ENCODE peak calls at places on chromosomes 7 and 10, in ten cellular contexts. K is A549, F is neuronal stem cell, O is K562, L is IMR-90, J is colonic mucosa, W is GM23248, R is mesendoderm, P is transverse colon, X is aorta. Y is an unnamed sample.

GRCh38 chr7:84800846-84801245 is 386.0 kb downstream of the SEMA3D start:
- DNase-seq in K (no peak), F (no peak), O (no peak), L (no peak), J (no peak), W (no peak), R (no peak), P (no peak), X (no peak), Y (no peak)

GRCh38 chr10:124732931-124733536 is 11.1 kb downstream of the FAM53B start:
- DNase-seq in K (no peak), F (no peak), O (no peak), L (peak), J (peak), W (no peak), R (no peak), P (peak), X (peak), Y (peak)

GRCh38 chr10:43068781-43069515 is 7.9 kb upstream of the RET start:
- DNase-seq in K (no peak), F (no peak), O (no peak), L (no peak), J (no peak), W (no peak), R (no peak), P (no peak), X (peak), Y (no peak)

GRCh38 chr7:45662540-45663166 is 88.5 kb downstream of the ADCY1 start:
- DNase-seq in K (no peak), F (no peak), O (no peak), L (no peak), J (peak), W (no peak), R (no peak), P (no peak), X (no peak), Y (no peak)

GRCh38 chr10:6035926-6036575 is 26.1 kb downstream of the IL2RA start:
- DNase-seq in K (no peak), F (no peak), O (no peak), L (no peak), J (peak), W (no peak), R (no peak), P (no peak), X (no peak), Y (peak)

GRCh38 chr10:120641695-120642094 is 184.7 kb downstream of the PLPP4 start:
- DNase-seq in K (no peak), F (no peak), O (no peak), L (no peak), J (no peak), W (no peak), R (no peak), P (no peak), X (no peak), Y (no peak)

GRCh38 chr10:6929157-6929830 is 349.2 kb upstream of the PRKCQ start:
- DNase-seq in K (no peak), F (no peak), O (no peak), L (no peak), J (no peak), W (no peak), R (no peak), P (no peak), X (no peak), Y (no peak)

GRCh38 chr7:138849701-138850100 is 51.7 kb upstream of the ATP6V0A4 start:
- DNase-seq in K (no peak), F (no peak), O (no peak), L (no peak), J (no peak), W (no peak), R (no peak), P (no peak), X (no peak), Y (no peak)

GRCh38 chr10:13632407-13632806 is 45.6 kb downstream of the PRPF18 start:
- DNase-seq in K (no peak), F (no peak), O (no peak), L (no peak), J (no peak), W (no peak), R (no peak), P (no peak), X (no peak), Y (no peak)

GRCh38 chr10:43380610-43381222 is 9.3 kb downstream of the FXYD4 start:
- DNase-seq in K (peak), F (no peak), O (no peak), L (peak), J (no peak), W (peak), R (no peak), P (no peak), X (no peak), Y (peak)

GRCh38 chr7:5363729-5364128 is 59.9 kb downstream of the TNRC18 start:
- DNase-seq in K (no peak), F (no peak), O (no peak), L (no peak), J (no peak), W (no peak), R (no peak), P (no peak), X (no peak), Y (no peak)

GRCh38 chr7:151174246-151175046 is 7.0 kb upstream of the GBX1 start:
- DNase-seq in K (no peak), F (no peak), O (no peak), L (peak), J (no peak), W (peak), R (peak), P (no peak), X (peak), Y (no peak)

GRCh38 chr7:159137906-159138305 is 6.8 kb downstream of the VIPR2 start:
- DNase-seq in K (no peak), F (no peak), O (no peak), L (no peak), J (no peak), W (no peak), R (no peak), P (no peak), X (peak), Y (no peak)

GRCh38 chr7:142796501-142797341 is 26.0 kb downstream of the PRSS2 start:
- DNase-seq in K (no peak), F (no peak), O (no peak), L (no peak), J (no peak), W (peak), R (peak), P (no peak), X (no peak), Y (no peak)

GRCh38 chr7:108253275-108254044 is 123.3 kb upstream of the LAMB4 start:
- DNase-seq in K (no peak), F (no peak), O (no peak), L (no peak), J (no peak), W (peak), R (no peak), P (no peak), X (no peak), Y (no peak)

GRCh38 chr10:131083915-131084790 is 227.4 kb downstream of the TCERG1L start:
- DNase-seq in K (no peak), F (no peak), O (peak), L (no peak), J (no peak), W (no peak), R (peak), P (no peak), X (no peak), Y (peak)

GRCh38 chr7:51138121-51139085 is 178.2 kb downstream of the COBL start:
- DNase-seq in K (no peak), F (no peak), O (no peak), L (no peak), J (no peak), W (no peak), R (no peak), P (no peak), X (no peak), Y (no peak)

GRCh38 chr7:132155715-132156114 is 420.6 kb downstream of the PLXNA4 start:
- DNase-seq in K (no peak), F (no peak), O (no peak), L (no peak), J (no peak), W (no peak), R (no peak), P (no peak), X (no peak), Y (no peak)

GRCh38 chr10:122786269-122786668 is 59.4 kb downstream of the CUZD1 start:
- DNase-seq in K (peak), F (peak), O (peak), L (peak), J (no peak), W (peak), R (peak), P (no peak), X (no peak), Y (no peak)

DNA sequence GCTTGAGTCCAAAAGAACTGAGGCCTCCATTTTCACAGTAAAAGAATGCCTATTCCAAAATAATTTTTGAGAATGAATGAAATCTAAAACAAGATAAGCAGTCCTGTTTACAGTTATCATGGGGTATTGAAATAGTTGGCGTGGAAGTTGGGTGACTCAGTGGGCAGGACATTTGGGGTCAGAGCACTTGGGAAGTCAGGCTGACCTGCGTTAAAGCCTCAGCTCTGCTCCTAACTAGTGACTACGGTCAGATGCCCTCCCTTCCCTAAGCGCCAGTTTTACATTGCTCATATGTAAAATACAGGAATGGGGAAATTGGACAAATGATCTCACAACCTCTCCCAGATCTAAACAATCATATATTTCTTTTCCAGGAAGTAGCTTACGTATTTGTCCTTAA is 2.3 kb upstream of the PAPSS2 start:
- DNase-seq in K (no peak), F (no peak), O (no peak), L (peak), J (no peak), W (peak), R (no peak), P (no peak), X (no peak), Y (peak)
- H3K27ac ChIP-seq in K (peak), F (no peak), O (no peak), L (peak), J (peak), W (peak), R (no peak), P (peak), X (no peak), Y (peak)

DNA sequence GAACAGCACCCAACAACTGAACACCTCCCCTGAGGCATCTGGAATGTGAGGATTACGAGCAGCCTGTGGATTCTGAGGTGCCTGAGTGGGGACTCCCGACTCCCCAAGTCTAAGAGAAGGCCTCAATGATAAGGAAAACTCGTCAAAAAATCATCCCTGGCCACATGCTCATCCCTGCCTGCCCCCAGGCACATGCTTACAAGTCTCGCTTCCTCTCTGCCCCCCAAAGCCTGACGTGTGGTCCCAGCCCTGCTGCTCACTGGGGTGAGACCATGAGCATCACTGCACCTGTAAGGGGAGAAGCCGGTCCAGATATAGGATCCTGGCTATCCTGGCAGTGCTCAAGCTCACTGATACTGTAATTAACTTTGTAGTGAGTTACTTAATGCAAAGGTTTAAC is 168.2 kb downstream of the DIP2C start:
- DNase-seq in K (no peak), F (no peak), O (no peak), L (no peak), J (no peak), W (no peak), R (no peak), P (no peak), X (no peak), Y (peak)
- H3K27ac ChIP-seq in K (no peak), F (no peak), O (no peak), L (no peak), J (no peak), W (no peak), R (no peak), P (no peak), X (no peak), Y (peak)

GRCh38 chr7:141074162-141074989 is 512 bp downstream of the TMEM178B start:
- DNase-seq in K (no peak), F (peak), O (no peak), L (no peak), J (no peak), W (peak), R (peak), P (no peak), X (peak), Y (no peak)

GRCh38 chr7:141073173-141073640 is 657 bp upstream of the TMEM178B start:
- DNase-seq in K (peak), F (peak), O (no peak), L (peak), J (no peak), W (peak), R (peak), P (peak), X (peak), Y (no peak)

GRCh38 chr7:141072548-141073172 is 1.2 kb upstream of the TMEM178B start:
- DNase-seq in K (peak), F (peak), O (no peak), L (peak), J (no peak), W (peak), R (peak), P (peak), X (peak), Y (peak)

GRCh38 chr7:141074997-141075396 is 1.1 kb downstream of the TMEM178B start:
- DNase-seq in K (no peak), F (no peak), O (no peak), L (no peak), J (no peak), W (no peak), R (no peak), P (no peak), X (no peak), Y (no peak)

DNA sequence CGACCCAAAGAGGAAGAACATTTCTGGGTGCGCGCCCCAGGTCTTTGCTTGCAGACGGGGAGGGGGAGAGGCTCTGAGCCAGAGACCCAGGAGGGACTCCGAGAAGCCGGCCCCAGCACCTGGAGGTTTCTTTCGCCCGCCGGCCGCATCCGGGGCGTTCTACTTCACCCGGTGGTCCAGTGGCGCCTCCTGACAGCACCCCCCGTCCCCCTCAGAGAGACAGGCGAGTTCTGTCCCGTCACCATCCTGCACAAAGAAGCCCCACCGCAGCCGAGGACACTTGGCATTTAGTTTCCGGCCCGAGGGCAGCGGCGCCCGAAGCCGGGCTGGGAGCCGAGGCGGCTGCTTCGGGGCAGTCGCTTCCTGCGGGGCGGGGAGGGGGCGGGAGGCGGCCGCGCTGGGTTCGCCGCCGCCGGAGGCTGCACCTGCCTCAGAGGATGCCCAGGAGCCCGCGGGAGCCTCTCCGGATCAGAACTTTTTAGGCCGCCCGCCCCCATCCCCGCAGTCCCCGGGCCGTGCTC is at the start of gene TMEM178B:
- DNase-seq in K (no peak), F (peak), O (no peak), L (no peak), J (no peak), W (peak), R (peak), P (no peak), X (no peak), Y (no peak)
- H3K27ac ChIP-seq in K (peak), F (peak), O (no peak), L (no peak), J (no peak), W (no peak), R (no peak), P (peak), X (no peak), Y (peak)

GRCh38 chr10:73782749-73783085 is 869 bp downstream of the CHCHD1 start:
- DNase-seq in K (no peak), F (no peak), O (no peak), L (no peak), J (no peak), W (no peak), R (no peak), P (no peak), X (no peak), Y (no peak)
- H3K27ac ChIP-seq in K (peak), F (no peak), O (peak), L (no peak), J (peak), W (peak), R (no peak), P (peak), X (no peak), Y (peak)

GRCh38 chr7:47318395-47319182 is 263.3 kb downstream of the TNS3 start:
- DNase-seq in K (no peak), F (no peak), O (no peak), L (no peak), J (no peak), W (no peak), R (no peak), P (no peak), X (peak), Y (no peak)
- H3K27ac ChIP-seq in K (no peak), F (no peak), O (no peak), L (no peak), J (no peak), W (no peak), R (no peak), P (no peak), X (no peak), Y (peak)

GRCh38 chr7:101804642-101805401 is 12.6 kb upstream of the CUX1 start:
- DNase-seq in K (peak), F (no peak), O (peak), L (no peak), J (peak), W (peak), R (peak), P (peak), X (peak), Y (no peak)

GRCh38 chr7:101804087-101804631 is 13.3 kb upstream of the CUX1 start:
- DNase-seq in K (no peak), F (no peak), O (no peak), L (no peak), J (no peak), W (peak), R (peak), P (no peak), X (peak), Y (no peak)

GRCh38 chr7:101803203-101804086 is 14.0 kb upstream of the CUX1 start:
- DNase-seq in K (no peak), F (no peak), O (no peak), L (no peak), J (no peak), W (no peak), R (no peak), P (no peak), X (peak), Y (no peak)
- H3K27ac ChIP-seq in K (no peak), F (no peak), O (no peak), L (no peak), J (no peak), W (no peak), R (no peak), P (no peak), X (no peak), Y (no peak)

DNA sequence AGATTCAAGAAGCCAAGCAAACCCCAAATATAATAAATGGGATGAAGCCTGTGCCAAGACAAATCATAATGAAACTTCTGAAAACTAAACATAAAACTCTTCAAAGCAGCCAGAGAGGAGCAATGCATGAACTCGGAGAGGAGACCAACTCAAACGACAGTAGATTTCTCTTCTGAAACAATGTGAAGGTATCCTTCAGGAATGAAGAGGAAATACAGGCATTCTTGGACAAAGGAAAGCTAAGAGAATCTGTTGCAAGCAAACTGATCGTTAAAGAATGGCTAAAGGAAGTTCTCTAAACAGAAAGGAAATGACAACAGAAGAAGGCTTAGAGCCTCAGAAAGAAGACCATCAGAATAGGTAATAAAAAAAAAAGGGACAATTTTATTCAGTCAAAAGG is 6.6 kb downstream of the GNA12 start:
- DNase-seq in K (no peak), F (no peak), O (no peak), L (no peak), J (no peak), W (no peak), R (no peak), P (no peak), X (no peak), Y (no peak)
- H3K27ac ChIP-seq in K (no peak), F (no peak), O (no peak), L (no peak), J (no peak), W (no peak), R (no peak), P (no peak), X (no peak), Y (no peak)

GRCh38 chr10:63841761-63842160 is 320.6 kb downstream of the REEP3 start:
- DNase-seq in K (no peak), F (no peak), O (no peak), L (no peak), J (no peak), W (no peak), R (no peak), P (no peak), X (no peak), Y (no peak)

DNA sequence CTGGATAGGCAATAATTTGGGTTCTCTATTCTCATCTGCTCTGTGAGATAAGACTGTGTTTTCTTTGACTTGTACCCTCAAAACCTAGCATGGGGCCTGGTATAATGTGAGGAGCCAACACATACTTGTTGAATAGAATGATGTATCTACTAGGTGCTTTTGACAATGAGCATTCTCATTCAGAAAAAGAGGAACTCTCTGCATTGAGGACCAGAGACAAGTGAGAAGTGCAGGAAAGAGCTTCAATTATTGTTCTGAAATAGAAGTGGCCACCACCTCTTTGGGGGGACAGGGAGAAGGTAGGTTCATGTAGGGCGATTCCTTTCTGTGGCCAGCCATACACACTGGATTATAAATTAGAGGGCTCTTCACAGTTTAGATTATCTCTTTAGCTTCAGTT is 315.8 kb downstream of the REEP3 start:
- DNase-seq in K (no peak), F (no peak), O (no peak), L (no peak), J (no peak), W (no peak), R (no peak), P (no peak), X (no peak), Y (no peak)
- H3K27ac ChIP-seq in K (no peak), F (no peak), O (no peak), L (no peak), J (no peak), W (no peak), R (no peak), P (no peak), X (no peak), Y (no peak)

GRCh38 chr10:103547391-103547946 is 54.0 kb downstream of the NEURL1 start:
- DNase-seq in K (no peak), F (no peak), O (peak), L (no peak), J (peak), W (no peak), R (no peak), P (no peak), X (no peak), Y (no peak)

GRCh38 chr10:103546401-103546800 is 52.9 kb downstream of the NEURL1 start:
- DNase-seq in K (no peak), F (no peak), O (no peak), L (no peak), J (no peak), W (no peak), R (no peak), P (no peak), X (no peak), Y (no peak)

GRCh38 chr10:103544657-103545310 is 51.3 kb downstream of the NEURL1 start:
- DNase-seq in K (no peak), F (no peak), O (no peak), L (no peak), J (no peak), W (no peak), R (no peak), P (no peak), X (peak), Y (no peak)

GRCh38 chr10:103545366-103545765 is 51.9 kb downstream of the NEURL1 start:
- DNase-seq in K (no peak), F (no peak), O (no peak), L (no peak), J (no peak), W (no peak), R (no peak), P (no peak), X (peak), Y (no peak)

DNA sequence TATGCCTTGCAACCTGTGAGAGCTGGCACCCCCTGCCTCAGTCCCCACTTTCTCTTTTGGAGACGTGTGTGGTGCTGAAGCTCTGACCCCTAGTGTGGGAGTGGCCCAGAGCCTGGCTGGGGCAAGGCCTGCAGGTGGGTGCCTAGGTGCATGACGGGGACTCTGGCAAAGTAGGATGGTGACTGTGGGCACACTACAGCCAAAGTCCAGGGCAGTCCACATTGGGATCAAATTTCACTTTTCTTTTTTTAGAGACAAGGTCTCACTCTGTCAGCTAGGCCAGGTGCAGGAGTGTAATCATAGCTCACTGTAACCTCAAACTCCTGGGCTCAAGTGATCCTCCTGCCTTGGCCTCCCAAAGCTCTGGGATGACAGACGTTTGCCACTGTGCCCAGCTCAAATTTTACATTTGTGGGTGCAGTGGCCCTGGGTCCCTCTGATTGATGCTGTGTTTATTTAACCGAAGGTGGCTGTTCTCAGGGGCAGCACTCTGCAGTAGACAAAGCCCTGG is 52.3 kb downstream of the NEURL1 start:
- DNase-seq in K (no peak), F (no peak), O (no peak), L (no peak), J (no peak), W (no peak), R (no peak), P (no peak), X (peak), Y (no peak)
- H3K27ac ChIP-seq in K (no peak), F (no peak), O (no peak), L (no peak), J (peak), W (no peak), R (no peak), P (peak), X (no peak), Y (no peak)